ENCODE peak calls at places on chromosomes 12 and 14, in eight cellular contexts. G is iPS-NIHi11; C is activated T-cell treated with anti-CD3 and anti-CD28 coated beads, Interleukin-2, amount 50 U/mL, for 72 hours; R is RPMI8226; F is EL; Y is Calu3; H is fibroblast of lung; Z is stimulated activated CD4-positive, alpha-beta T cell treated with anti-CD3 and anti-CD28 coated beads, TNF-alpha, amount 100 ng/mL, for 1 hour. P is an unnamed sample.

GRCh38 chr12:71602745-71603577 is 60.7 kb downstream of the ZFC3H1 start:
- DNase-seq in Y (no peak), F (no peak), Z (no peak), R (no peak), H (no peak), C (no peak), G (no peak), P (no peak)

GRCh38 chr14:53510281-53510912 is 357.3 kb upstream of the DDHD1 start:
- DNase-seq in H (peak; percentile 44), Y (no peak), R (no peak), Z (no peak), G (no peak), F (no peak), C (no peak), P (no peak)

GRCh38 chr12:92602930-92603623 is 99.7 kb upstream of the PLEKHG7 start:
- DNase-seq in Y (peak; percentile 17), G (no peak), F (peak; percentile 48), H (no peak), Z (no peak), C (no peak), R (no peak), P (no peak)

GRCh38 chr14:21068521-21069387 is 1.4 kb upstream of the ARHGEF40 start:
- DNase-seq in Z (no peak), C (peak; percentile 60), H (peak; percentile 61), R (peak; percentile 65), Y (peak; percentile 60), G (peak; percentile 49), F (peak; percentile 67), P (no peak)

GRCh38 chr12:47079894-47080724 is at the start of gene AMIGO2:
- DNase-seq in H (peak; percentile 61), Y (peak; percentile 55), G (peak; percentile 57), C (peak; percentile 47), R (no peak), Z (peak; percentile 25), F (peak; percentile 61), P (peak; percentile 45)

GRCh38 chr12:34387711-34388635 is 365.7 kb downstream of the ALG10 start:
- DNase-seq in G (no peak), Z (no peak), Y (no peak), F (no peak), H (no peak), R (no peak), C (no peak), P (no peak)

GRCh38 chr14:52596861-52597260 is 44.2 kb downstream of the GPR137C start:
- DNase-seq in H (no peak), C (no peak), G (no peak), Z (no peak), F (no peak), Y (no peak), R (no peak), P (no peak)

GRCh38 chr14:69620211-69620611 is 8.8 kb downstream of the SUSD6 start:
- DNase-seq in C (no peak), R (no peak), Y (peak; percentile 70), Z (no peak), G (no peak), H (no peak), F (no peak), P (no peak)

GRCh38 chr12:60577607-60578006 is 981.8 kb downstream of the SLC16A7 start:
- DNase-seq in H (no peak), F (no peak), R (no peak), Y (no peak), C (no peak), Z (no peak), G (no peak), P (no peak)

P was measured in activated naive CD4-positive, alpha-beta T cell treated with anti-CD3 and anti-CD28 coated beads, Interleukin-2, amount 50 U/mL, for 72 hours.